ENCODE peak calls at places on chromosomes 1 and 21, in six cellular contexts. M is GM12878, I is K562, Q is HepG2, H is HCT116, L is H1. Y is an unnamed sample.

GRCh38 chr1:227785812-227786608 is 29.5 kb upstream of the PRSS38 start:
- DNase-seq in M (no peak), I (no peak), Q (no peak), H (no peak), L (no peak), Y (no peak)

GRCh38 chr21:45408811-45409261 is 3.9 kb downstream of the COL18A1 start:
- DNase-seq in M (no peak), I (no peak), Q (no peak), H (no peak), L (no peak), Y (no peak)

GRCh38 chr1:176612791-176613190 is 149.8 kb downstream of the PAPPA2 start:
- DNase-seq in M (no peak), I (no peak), Q (no peak), H (no peak), L (no peak), Y (no peak)

GRCh38 chr1:76140227-76140626 is 65.7 kb downstream of the ST6GALNAC3 start:
- DNase-seq in M (no peak), I (no peak), Q (no peak), H (no peak), L (no peak), Y (no peak)

GRCh38 chr21:36199021-36199420 is 42.4 kb downstream of the DOP1B start:
- DNase-seq in M (no peak), I (no peak), Q (no peak), H (no peak), L (no peak), Y (no peak)

GRCh38 chr1:227192163-227192562 is 126.1 kb downstream of the CDC42BPA start:
- DNase-seq in M (peak; percentile 28), I (peak; percentile 23), Q (no peak), H (no peak), L (peak; percentile 9), Y (peak; percentile 35)

GRCh38 chr1:60421965-60422364 is 348.4 kb upstream of the C1orf87 start:
- DNase-seq in M (no peak), I (no peak), Q (no peak), H (no peak), L (no peak), Y (no peak)

GRCh38 chr1:58628987-58629598 is 52.0 kb upstream of the TACSTD2 start:
- DNase-seq in M (no peak), I (no peak), Q (no peak), H (no peak), L (no peak), Y (no peak)

GRCh38 chr1:241997401-241997800 is 1.5 kb downstream of the MAP1LC3C start:
- DNase-seq in M (no peak), I (no peak), Q (no peak), H (no peak), L (no peak), Y (no peak)

GRCh38 chr1:205923663-205924435 is 19.4 kb downstream of the SLC26A9 start:
- DNase-seq in M (no peak), I (no peak), Q (no peak), H (no peak), L (no peak), Y (no peak)

GRCh38 chr1:169013821-169014220 is 92.7 kb upstream of the ATP1B1 start:
- DNase-seq in M (no peak), I (no peak), Q (no peak), H (no peak), L (no peak), Y (no peak)

GRCh38 chr1:233543338-233544255 is 70.3 kb upstream of the KCNK1 start:
- DNase-seq in M (no peak), I (peak; percentile 71), Q (peak; percentile 2), H (peak; percentile 91), L (no peak), Y (no peak)

GRCh38 chr1:9101510-9102146 is 27.3 kb downstream of the GPR157 start:
- DNase-seq in M (no peak), I (peak; percentile 66), Q (peak; percentile 55), H (peak; percentile 19), L (peak; percentile 17), Y (peak; percentile 51)

GRCh38 chr1:174114788-174115448 is 44.4 kb upstream of the RABGAP1L start:
- DNase-seq in M (no peak), I (peak; percentile 55), Q (peak; percentile 83), H (peak; percentile 67), L (no peak), Y (peak; percentile 48)

GRCh38 chr1:231632119-231632518 is 5.5 kb downstream of the DISC1 start:
- DNase-seq in M (no peak), I (no peak), Q (peak; percentile 45), H (no peak), L (no peak), Y (no peak)

GRCh38 chr1:213715182-213715581 is 272.6 kb upstream of the PROX1 start:
- DNase-seq in M (no peak), I (no peak), Q (no peak), H (no peak), L (no peak), Y (no peak)

GRCh38 chr1:192809286-192810252 is 730 bp downstream of the RGS2 start:
- DNase-seq in M (no peak), I (peak; percentile 35), Q (no peak), H (no peak), L (no peak), Y (peak; percentile 68)

GRCh38 chr1:35377553-35377952 is 109.0 kb downstream of the ZMYM4 start:
- DNase-seq in M (no peak), I (no peak), Q (no peak), H (no peak), L (no peak), Y (no peak)

GRCh38 chr1:108785880-108786279 is 39.4 kb downstream of the STXBP3 start:
- DNase-seq in M (no peak), I (no peak), Q (no peak), H (no peak), L (no peak), Y (no peak)

GRCh38 chr1:225889743-225890142 is 797 bp upstream of the LEFTY1 start:
- DNase-seq in M (no peak), I (no peak), Q (no peak), H (no peak), L (no peak), Y (no peak)

GRCh38 chr1:105686874-105687690 is 1369.4 kb upstream of the PRMT6 start:
- DNase-seq in M (no peak), I (no peak), Q (no peak), H (no peak), L (no peak), Y (no peak)

GRCh38 chr1:178294654-178295053 is 200.8 kb downstream of the RASAL2 start:
- DNase-seq in M (no peak), I (no peak), Q (no peak), H (no peak), L (no peak), Y (no peak)

GRCh38 chr1:22711591-22712501 is 1.2 kb downstream of the EPHB2 start:
- DNase-seq in M (no peak), I (no peak), Q (no peak), H (no peak), L (no peak), Y (peak; percentile 48)

GRCh38 chr1:205930698-205931330 is 12.4 kb downstream of the SLC26A9 start:
- DNase-seq in M (no peak), I (no peak), Q (no peak), H (no peak), L (no peak), Y (no peak)

GRCh38 chr1:201713093-201713810 is 115.7 kb upstream of the IPO9 start:
- DNase-seq in M (no peak), I (no peak), Q (no peak), H (peak; percentile 93), L (no peak), Y (peak; percentile 94)

GRCh38 chr1:36475910-36476604 is 6.7 kb downstream of the CSF3R start:
- DNase-seq in M (no peak), I (no peak), Q (no peak), H (no peak), L (no peak), Y (no peak)

GRCh38 chr1:183069562-183070216 is 46.5 kb downstream of the LAMC1 start:
- DNase-seq in M (no peak), I (no peak), Q (peak; percentile 76), H (no peak), L (no peak), Y (no peak)

DNA sequence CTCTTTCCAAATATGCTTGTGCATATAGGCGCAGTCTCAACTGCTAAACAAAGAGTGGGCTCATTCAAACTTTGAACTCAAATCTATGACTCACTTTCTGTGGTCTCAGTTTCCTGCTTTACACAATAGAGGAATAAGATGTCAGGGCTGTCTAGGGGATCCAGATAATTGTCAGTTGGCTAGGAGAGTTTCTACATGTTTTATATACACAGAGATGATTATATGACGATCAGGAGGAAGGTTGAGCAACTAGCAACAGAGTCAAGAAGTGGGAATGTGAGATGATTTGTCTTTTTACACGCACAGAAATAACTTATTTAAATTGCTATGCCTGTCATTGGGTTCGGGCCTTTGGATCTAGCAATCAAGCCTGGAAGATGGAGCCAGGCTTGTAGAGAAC is 299.4 kb upstream of the LYPLAL1 start:
- DNase-seq in M (no peak), I (no peak), Q (peak; percentile 39), H (no peak), L (no peak), Y (peak; percentile 90)
- TF ChIP-seq POLR2A in M (no peak), I (no peak), Q (no peak), H (no peak), L (no peak), Y (no peak)

GRCh38 chr1:161817155-161817730 is 51.1 kb downstream of the ATF6 start:
- DNase-seq in M (no peak), I (no peak), Q (no peak), H (no peak), L (no peak), Y (no peak)
- TF ChIP-seq POLR2AphosphoS5 in M (no peak), I (no peak), Q (no peak), H (no peak), L (no peak), Y (no peak)

DNA sequence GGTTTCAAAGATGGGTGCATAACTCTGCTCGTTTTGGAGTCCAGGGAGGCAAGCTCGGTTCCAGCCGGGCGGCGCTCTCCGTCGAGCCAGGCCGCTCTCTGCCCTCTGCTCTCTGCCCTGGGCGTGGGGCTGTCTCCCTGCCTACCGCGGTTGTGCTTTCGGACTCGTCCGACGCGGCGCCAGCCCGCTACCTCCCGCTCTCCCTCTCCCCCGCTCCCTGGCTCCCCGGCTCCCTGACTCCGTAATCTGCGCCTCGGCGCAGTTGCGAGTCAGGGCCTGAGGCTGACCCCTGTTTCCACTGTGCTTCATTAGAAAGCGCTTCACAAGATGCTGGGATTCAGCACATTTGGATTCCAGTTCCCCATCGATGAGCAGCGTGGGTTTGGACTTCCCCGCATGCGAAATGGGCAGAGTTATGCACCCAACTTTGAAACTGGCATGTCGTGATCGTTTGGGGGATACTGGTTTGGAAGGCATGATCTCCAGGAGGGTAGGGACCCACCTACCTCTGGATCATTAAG is 2.3 kb downstream of the SOX13 start:
- DNase-seq in M (no peak), I (no peak), Q (peak; percentile 40), H (no peak), L (no peak), Y (no peak)
- H3K9ac ChIP-seq in M (no peak overlapping the region), I (no peak overlapping the region), Q (peak overlapping the region; percentile 85), H (peak overlapping the region; percentile 80), L (peak overlapping the region; percentile 70), Y (peak overlapping the region; percentile 71)

DNA sequence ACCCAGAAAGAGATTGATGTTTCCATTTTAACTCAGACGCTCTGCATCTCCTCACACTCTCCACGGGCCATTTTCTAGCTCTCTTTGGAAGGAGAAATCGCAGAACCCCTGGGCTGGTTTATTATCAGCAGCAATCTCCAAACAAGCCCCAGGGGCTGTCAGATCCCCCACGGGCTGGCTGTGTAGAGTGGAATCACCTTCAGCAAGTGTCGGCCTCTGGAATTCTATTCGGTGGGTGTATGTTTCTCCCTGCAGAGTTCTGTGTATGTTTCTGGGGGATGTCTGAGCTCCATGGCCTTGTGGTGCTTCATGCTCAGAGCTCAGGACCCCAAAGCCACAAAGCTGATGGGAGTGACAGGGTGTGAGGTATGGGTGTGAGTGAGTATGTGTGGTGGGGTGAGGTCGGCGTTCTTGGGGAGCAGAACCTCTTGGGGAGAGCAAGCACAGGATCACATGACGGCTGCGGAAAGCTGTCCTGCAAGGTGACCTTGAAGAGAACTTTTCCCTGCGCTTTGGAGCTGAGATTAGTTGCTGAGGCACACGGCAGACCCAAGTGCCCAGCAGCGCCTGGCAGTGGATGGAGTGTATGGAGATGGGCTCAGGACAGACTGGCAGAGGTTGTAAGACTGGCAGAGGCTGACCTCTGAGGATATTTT is 489 bp downstream of the ACOT11 start:
- DNase-seq in M (no peak), I (peak; percentile 7), Q (no peak), H (no peak), L (no peak), Y (no peak)
- TF ChIP-seq POLR2A in M (no peak), I (no peak), Q (no peak), H (no peak), L (no peak), Y (no peak)